ENCODE peak calls at places on chromosome 10, in seven cellular contexts. E, O, X, J, R, U and M are unnamed samples.

GRCh38 chr10:99593312-99593711 is 26.9 kb downstream of the SLC25A28 start:
- DNase-seq in E (no peak), O (no peak), X (no peak), J (no peak), R (no peak), U (no peak), M (no peak)

GRCh38 chr10:32271617-32272016 is 75.3 kb downstream of the EPC1 start:
- DNase-seq in E (no peak), O (peak), X (no peak), J (no peak), R (no peak), U (no peak), M (no peak)

GRCh38 chr10:114893248-114893647 is 44.7 kb upstream of the TRUB1 start:
- DNase-seq in E (no peak), O (no peak), X (peak), J (no peak), R (no peak), U (no peak), M (no peak)

GRCh38 chr10:62244785-62245595 is 23.7 kb downstream of the RTKN2 start:
- DNase-seq in E (no peak), O (peak), X (peak), J (no peak), R (no peak), U (no peak), M (peak)

GRCh38 chr10:86346794-86347665 is 19.6 kb downstream of the GRID1 start:
- DNase-seq in E (no peak), O (no peak), X (no peak), J (no peak), R (peak), U (peak), M (no peak)

GRCh38 chr10:100996678-100997363 is 2.8 kb upstream of the LZTS2 start:
- DNase-seq in E (no peak), O (no peak), X (peak), J (no peak), R (no peak), U (peak), M (peak)

GRCh38 chr10:96913910-96914309 is 81.8 kb downstream of the LCOR start:
- DNase-seq in E (no peak), O (no peak), X (no peak), J (no peak), R (no peak), U (no peak), M (no peak)

GRCh38 chr10:127935115-127935561 is 28.2 kb downstream of the PTPRE start:
- DNase-seq in E (no peak), O (no peak), X (no peak), J (no peak), R (no peak), U (peak), M (no peak)

GRCh38 chr10:127976286-127976685 is 69.4 kb downstream of the PTPRE start:
- DNase-seq in E (no peak), O (no peak), X (no peak), J (no peak), R (no peak), U (no peak), M (no peak)

GRCh38 chr10:37703074-37703473 is 154.3 kb downstream of the ZNF248 start:
- DNase-seq in E (no peak), O (no peak), X (no peak), J (no peak), R (no peak), U (no peak), M (no peak)

GRCh38 chr10:324593-324992 is 189.3 kb downstream of the ZMYND11 start:
- DNase-seq in E (no peak), O (no peak), X (no peak), J (no peak), R (no peak), U (no peak), M (no peak)

GRCh38 chr10:69103784-69104183 is 15.9 kb downstream of the SRGN start:
- DNase-seq in E (no peak), O (no peak), X (no peak), J (no peak), R (no peak), U (no peak), M (no peak)

DNA sequence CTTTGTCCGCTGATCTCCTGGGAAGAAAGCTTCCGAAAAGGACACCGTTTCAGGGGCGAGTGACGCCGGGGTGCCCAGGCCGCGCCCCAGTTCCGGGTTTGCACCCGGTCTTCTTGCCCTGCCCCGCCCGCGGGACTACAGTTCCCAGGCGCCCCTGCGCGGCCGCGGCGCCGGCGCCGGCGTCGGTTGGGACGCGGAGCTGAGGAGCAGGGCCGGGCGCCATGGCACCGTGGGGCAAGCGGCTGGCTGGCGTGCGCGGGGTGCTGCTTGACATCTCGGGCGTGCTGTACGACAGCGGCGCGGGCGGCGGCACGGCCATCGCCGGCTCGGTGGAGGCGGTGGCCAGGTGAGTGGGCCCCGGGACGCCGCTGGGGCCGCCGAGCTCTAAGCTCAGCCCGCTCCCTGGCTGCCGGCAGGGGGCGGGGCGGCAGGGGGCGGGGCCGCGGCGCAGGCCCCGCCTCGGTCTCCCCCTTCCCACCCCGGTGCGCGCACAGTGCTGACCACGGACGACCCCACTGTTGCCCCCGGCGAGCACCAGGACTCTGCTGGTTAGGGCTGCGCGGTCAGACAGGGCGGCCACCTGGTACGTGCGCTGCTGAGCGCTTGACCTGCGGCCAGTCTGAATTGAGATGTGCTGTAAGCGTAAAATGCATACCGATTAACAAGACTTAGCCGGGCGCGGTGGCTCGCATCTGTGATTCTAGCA is at the start of gene LHPP:
- DNase-seq in E (peak), O (peak), X (peak), J (peak), R (peak), U (peak), M (peak)
- TF ChIP-seq CTCF in E (peak), O (peak), X (peak), J (peak), R (peak), U (peak), M (peak)

DNA sequence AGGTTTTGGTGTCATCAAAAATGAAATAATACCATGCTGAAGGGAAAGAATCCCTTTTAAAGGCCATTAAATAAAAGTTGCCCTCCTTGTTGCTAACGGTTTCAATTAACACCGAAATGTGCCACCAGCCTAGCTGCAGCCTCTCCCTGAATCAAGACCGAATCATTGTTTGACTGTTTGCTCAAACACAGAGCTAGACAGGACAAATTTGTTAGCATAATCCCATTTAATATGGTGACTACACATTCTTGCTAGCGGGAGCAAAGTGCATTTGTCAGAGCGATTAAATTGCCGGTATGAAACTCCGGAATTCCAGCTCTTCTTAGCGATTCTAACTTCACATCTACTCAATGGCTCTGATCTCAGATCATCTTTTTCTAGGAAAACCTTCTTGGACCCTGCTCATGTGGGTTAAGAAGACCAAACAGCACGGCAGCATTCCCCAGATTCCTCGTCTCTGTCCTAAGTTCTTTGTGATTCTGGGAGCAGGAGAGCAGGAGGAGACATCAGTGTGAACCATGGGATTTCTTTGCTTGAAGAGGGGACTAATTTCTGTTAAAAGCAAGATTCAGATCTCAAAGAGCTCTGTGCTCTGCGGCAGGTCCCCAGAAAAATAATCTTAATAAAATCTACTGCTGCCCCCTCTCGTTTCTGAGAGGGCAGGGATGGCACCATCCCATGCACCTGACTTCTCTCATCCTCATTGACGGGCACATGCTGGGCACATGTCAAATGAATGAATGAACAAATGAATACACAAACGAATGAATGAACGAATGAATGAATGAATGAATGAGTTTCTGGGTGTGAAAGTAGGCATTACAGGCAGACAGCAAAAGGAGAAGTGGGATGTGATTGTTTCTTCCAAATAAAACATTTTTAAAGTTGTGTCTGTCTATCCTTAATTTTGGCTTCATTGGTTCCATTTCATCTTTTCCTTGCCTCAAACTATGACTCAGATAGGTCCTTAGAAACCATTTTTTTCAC is 397.9 kb upstream of the PRKCQ start:
- DNase-seq in E (no peak), O (no peak), X (no peak), J (no peak), R (no peak), U (no peak), M (no peak)
- TF ChIP-seq CTCF in E (no peak), O (no peak), X (no peak), J (no peak), R (no peak), U (no peak), M (no peak)

GRCh38 chr10:126255313-126255712 is 133.0 kb downstream of the ADAM12 start:
- DNase-seq in E (no peak), O (no peak), X (no peak), J (no peak), R (no peak), U (no peak), M (no peak)

GRCh38 chr10:126253613-126254002 is 134.7 kb downstream of the ADAM12 start:
- DNase-seq in E (no peak), O (peak), X (no peak), J (no peak), R (no peak), U (no peak), M (no peak)

GRCh38 chr10:126252884-126253612 is 135.2 kb downstream of the ADAM12 start:
- DNase-seq in E (no peak), O (peak), X (peak), J (peak), R (no peak), U (no peak), M (no peak)

GRCh38 chr10:126259883-126260282 is 128.4 kb downstream of the ADAM12 start:
- DNase-seq in E (no peak), O (no peak), X (no peak), J (no peak), R (no peak), U (no peak), M (no peak)

GRCh38 chr10:126256864-126257263 is 131.4 kb downstream of the ADAM12 start:
- DNase-seq in E (no peak), O (no peak), X (no peak), J (no peak), R (no peak), U (no peak), M (peak)
- TF ChIP-seq CTCF in E (no peak), O (no peak), X (peak), J (no peak), R (no peak), U (no peak), M (no peak)

DNA sequence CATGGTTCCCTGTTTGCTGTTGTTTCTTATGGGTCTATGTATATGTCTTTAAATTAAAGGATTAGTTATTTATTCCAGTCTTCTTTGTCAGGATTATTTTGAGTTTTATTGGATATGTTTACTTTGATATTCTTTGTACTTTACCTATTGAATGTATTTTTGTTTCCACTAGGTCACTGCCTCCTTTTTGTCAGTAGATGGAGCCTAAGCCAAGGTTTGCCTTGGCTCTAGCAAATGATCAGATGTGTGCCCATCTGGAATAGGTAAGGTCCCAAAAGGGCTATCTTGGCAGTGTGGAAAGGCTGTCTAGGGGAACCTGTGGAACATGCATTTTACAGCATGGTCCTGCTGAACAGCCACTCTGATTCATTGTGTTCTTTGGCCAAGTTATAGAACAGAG is 337.3 kb upstream of the GHITM start:
- DNase-seq in E (no peak), O (peak), X (no peak), J (no peak), R (no peak), U (no peak), M (no peak)
- TF ChIP-seq CTCF in E (no peak), O (no peak), X (no peak), J (no peak), R (no peak), U (no peak), M (no peak)

GRCh38 chr10:103712146-103712545 is 143.2 kb downstream of the SH3PXD2A start:
- DNase-seq in E (no peak), O (no peak), X (no peak), J (no peak), R (no peak), U (no peak), M (no peak)

GRCh38 chr10:103709341-103709920 is 145.9 kb downstream of the SH3PXD2A start:
- DNase-seq in E (no peak), O (peak), X (no peak), J (no peak), R (no peak), U (no peak), M (no peak)

GRCh38 chr10:103710490-103710889 is 144.9 kb downstream of the SH3PXD2A start:
- DNase-seq in E (no peak), O (peak), X (no peak), J (no peak), R (no peak), U (no peak), M (no peak)

GRCh38 chr10:103712898-103713498 is 142.4 kb downstream of the SH3PXD2A start:
- DNase-seq in E (peak), O (peak), X (peak), J (peak), R (peak), U (peak), M (peak)

GRCh38 chr10:103711351-103711994 is 143.9 kb downstream of the SH3PXD2A start:
- DNase-seq in E (no peak), O (no peak), X (no peak), J (no peak), R (no peak), U (no peak), M (no peak)
- TF ChIP-seq CTCF in E (no peak), O (no peak), X (peak), J (no peak), R (peak), U (no peak), M (peak)

GRCh38 chr10:111098679-111099437 is 22.0 kb downstream of the ADRA2A start:
- DNase-seq in E (no peak), O (peak), X (peak), J (no peak), R (no peak), U (no peak), M (no peak)
- TF ChIP-seq CTCF in E (no peak), O (no peak), X (peak), J (no peak), R (no peak), U (no peak), M (no peak)

DNA sequence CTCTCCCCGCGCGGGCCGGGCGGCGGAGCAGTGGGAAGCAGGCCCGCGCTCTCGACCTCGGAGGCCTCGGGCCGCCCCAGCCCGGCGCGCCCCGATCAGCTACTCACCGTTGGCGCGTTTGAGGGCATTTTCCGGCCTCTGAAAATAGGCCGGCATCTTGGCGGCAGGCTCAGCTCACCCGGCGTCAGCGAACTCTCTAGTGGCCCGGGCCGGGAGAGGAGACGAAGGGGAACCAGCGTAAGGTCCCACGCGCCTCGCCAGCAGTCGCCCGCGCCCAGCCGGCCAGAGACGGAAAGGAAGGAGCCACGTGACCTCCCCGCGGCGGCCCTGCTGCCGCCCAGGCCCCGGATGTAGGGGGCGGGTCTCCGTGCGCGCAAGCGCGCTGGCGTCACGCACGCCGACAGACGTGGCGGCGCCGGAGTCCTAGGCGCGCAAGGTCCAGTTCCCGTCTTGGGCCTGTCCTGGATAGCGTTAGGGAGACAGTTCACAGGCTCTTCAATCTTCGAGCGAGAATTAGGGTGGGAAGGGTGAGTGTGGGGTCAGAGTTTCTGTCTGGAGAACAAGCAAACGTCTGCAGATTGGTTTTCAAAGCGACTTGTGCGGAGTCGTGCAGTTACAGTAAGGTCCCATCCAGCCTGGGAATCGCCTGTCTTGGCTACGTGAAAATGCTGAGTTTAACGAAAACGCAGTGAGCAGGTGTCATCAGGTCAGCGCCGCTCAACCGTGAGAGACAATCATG is at the start of gene EIF3A:
- DNase-seq in E (peak), O (peak), X (peak), J (peak), R (peak), U (peak), M (peak)
- TF ChIP-seq CTCF in E (no peak), O (no peak), X (no peak), J (no peak), R (no peak), U (no peak), M (no peak)

GRCh38 chr10:88401671-88402347 is 181.3 kb downstream of the RNLS start:
- DNase-seq in E (no peak), O (peak), X (no peak), J (no peak), R (no peak), U (no peak), M (no peak)
- TF ChIP-seq CTCF in E (peak), O (peak), X (no peak), J (no peak), R (peak), U (no peak), M (no peak)